ENCODE peak calls at places on chromosomes 13 and 19, in four cellular contexts. N, E, I and M are unnamed samples.

GRCh38 chr19:42412223-42412622 is 15.0 kb downstream of the LIPE start:
- DNase-seq in E (no peak), I (no peak), N (peak; percentile 70), M (no peak)

GRCh38 chr19:53958168-53958571 is 4.6 kb upstream of the CACNG8 start:
- DNase-seq in N (peak; percentile 92), I (no peak), E (no peak), M (no peak)

GRCh38 chr19:41537789-41538188 is 38.2 kb upstream of the CEACAM21 start:
- DNase-seq in E (no peak), I (no peak), N (no peak), M (no peak)

GRCh38 chr13:74528751-74529513 is 394.7 kb upstream of the KLF12 start:
- DNase-seq in E (no peak), N (no peak), I (no peak), M (no peak)

GRCh38 chr13:47409778-47410177 is 512.9 kb upstream of the HTR2A start:
- DNase-seq in I (no peak), N (no peak), E (no peak), M (no peak)

GRCh38 chr19:3585301-3586123 is at the start of gene GIPC3:
- DNase-seq in I (no peak), N (peak; percentile 73), E (no peak), M (no peak)

GRCh38 chr19:13574933-13575332 is 68.7 kb upstream of the CACNA1A start:
- DNase-seq in I (no peak), E (no peak), N (peak; percentile 43), M (no peak)

GRCh38 chr19:13689050-13689449 is 75.3 kb upstream of the MRI1 start:
- DNase-seq in E (peak; percentile 19), N (peak; percentile 34), I (no peak), M (no peak)

GRCh38 chr13:85508683-85509329 is 290.4 kb downstream of the SLITRK6 start:
- DNase-seq in E (no peak), N (no peak), I (no peak), M (no peak)

GRCh38 chr13:101529419-101529818 is 76.9 kb downstream of the ITGBL1 start:
- DNase-seq in N (no peak), E (no peak), I (no peak), M (peak; percentile 68)

GRCh38 chr13:42996584-42996983 is 4.5 kb upstream of the EPSTI1 start:
- DNase-seq in N (no peak), E (no peak), I (no peak), M (no peak)

GRCh38 chr13:112452380-112453206 is 76.4 kb downstream of the SPACA7 start:
- DNase-seq in I (peak; percentile 15), N (no peak), E (no peak), M (no peak)

GRCh38 chr13:112744306-112745021 is 54.6 kb downstream of the ATP11A start:
- DNase-seq in E (no peak), N (no peak), I (peak; percentile 75), M (no peak)

GRCh38 chr19:892243-892996 is 567 bp downstream of the MED16 start:
- DNase-seq in N (peak; percentile 82), E (no peak), I (no peak), M (no peak)

GRCh38 chr13:48009298-48009697 is 8.2 kb upstream of the SUCLA2 start:
- DNase-seq in E (no peak), I (no peak), N (no peak), M (no peak)

DNA sequence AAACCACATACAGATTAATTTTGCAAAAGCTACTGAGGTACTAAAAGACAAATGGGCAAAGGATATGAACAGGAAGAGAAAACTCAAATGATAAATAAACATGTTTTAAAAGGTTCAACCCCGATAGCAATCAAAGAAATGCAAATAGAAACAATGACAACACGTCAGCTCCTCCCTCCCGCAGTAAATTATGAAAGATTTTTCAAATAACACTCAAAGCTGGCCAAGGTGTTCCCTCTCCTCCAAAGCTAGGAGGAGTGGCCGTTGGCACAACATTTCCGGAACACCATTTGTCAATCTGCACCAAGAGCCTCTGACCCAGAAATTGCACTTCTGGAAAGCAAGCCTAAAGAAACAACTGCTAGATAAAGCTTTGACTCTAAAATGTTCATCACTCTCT is 28.3 kb downstream of the INSR start:
- DNase-seq in I (peak; percentile 71), N (no peak), E (no peak), M (no peak)
- TF ChIP-seq POLR2AphosphoS5 in I (peak; percentile 27), N (no peak), E (no peak), M (no peak)

GRCh38 chr19:35002037-35002535 is 2.0 kb downstream of the GRAMD1A start:
- DNase-seq in I (no peak), N (peak; percentile 19), E (no peak), M (no peak)

GRCh38 chr19:35000338-35000646 is 169 bp downstream of the GRAMD1A start:
- DNase-seq in E (no peak), I (no peak), N (no peak), M (no peak)

GRCh38 chr19:34998777-34999497 is 1.2 kb upstream of the GRAMD1A start:
- DNase-seq in N (peak; percentile 64), I (no peak), E (no peak), M (no peak)

GRCh38 chr19:34999498-35000337 is at the start of gene GRAMD1A:
- DNase-seq in E (no peak), I (peak; percentile 92), N (peak; percentile 98), M (peak; percentile 87)

GRCh38 chr19:35000647-35001501 is 751 bp downstream of the GRAMD1A start:
- DNase-seq in E (no peak), N (peak; percentile 53), I (no peak), M (no peak)
- H3K4me1 ChIP-seq in E (peaks cover 43% of the 10 kb centered on the region), N (peaks cover 16% of the 10 kb centered on the region), I (peaks cover 87% of the 10 kb centered on the region), M (peaks cover 47% of the 10 kb centered on the region)

GRCh38 chr19:47188507-47189033 is 42.4 kb downstream of the BBC3 start:
- DNase-seq in E (no peak), N (no peak), I (no peak), M (no peak)

GRCh38 chr19:47187797-47188196 is 43.2 kb downstream of the BBC3 start:
- DNase-seq in I (no peak), N (no peak), E (no peak), M (no peak)

GRCh38 chr19:47186337-47187022 is 44.5 kb downstream of the BBC3 start:
- DNase-seq in I (no peak), E (peak; percentile 89), N (peak; percentile 41), M (no peak)

GRCh38 chr19:47187023-47187655 is 43.9 kb downstream of the BBC3 start:
- DNase-seq in I (no peak), E (no peak), N (peak; percentile 46), M (no peak)

DNA sequence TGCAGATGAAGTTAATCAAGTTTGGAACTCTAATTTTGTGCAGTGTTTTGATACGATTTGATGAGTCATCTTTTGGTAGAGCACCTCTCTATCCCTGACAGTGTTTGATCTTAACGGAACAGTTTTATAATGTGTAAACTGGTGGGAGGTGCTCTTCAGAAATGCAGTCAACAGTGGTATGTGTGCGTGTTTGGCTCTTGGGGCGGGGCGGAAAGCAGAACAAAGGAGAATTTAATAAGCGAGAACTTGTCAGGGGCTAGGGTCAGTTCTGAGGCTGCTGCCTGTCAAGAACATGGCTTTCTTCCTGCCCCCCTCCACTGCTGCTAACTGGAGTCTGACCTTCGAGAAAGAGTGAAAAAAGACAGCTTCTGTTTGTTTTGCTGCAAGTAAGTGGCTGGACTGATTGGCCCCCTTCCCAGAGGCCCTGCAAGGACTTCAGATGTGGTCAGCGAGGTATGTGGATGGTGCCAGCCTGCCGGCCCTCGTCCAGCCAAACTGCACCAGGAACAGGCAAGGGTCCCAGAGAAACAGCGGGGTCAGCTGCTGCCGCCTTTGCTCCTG is 40.8 kb downstream of the BBC3 start:
- DNase-seq in N (peak; percentile 46), I (peak; percentile 87), E (no peak), M (no peak)
- TF ChIP-seq EP300 in N (peak; percentile 63), I (peak; percentile 22), E (no peak), M (no peak)

DNA sequence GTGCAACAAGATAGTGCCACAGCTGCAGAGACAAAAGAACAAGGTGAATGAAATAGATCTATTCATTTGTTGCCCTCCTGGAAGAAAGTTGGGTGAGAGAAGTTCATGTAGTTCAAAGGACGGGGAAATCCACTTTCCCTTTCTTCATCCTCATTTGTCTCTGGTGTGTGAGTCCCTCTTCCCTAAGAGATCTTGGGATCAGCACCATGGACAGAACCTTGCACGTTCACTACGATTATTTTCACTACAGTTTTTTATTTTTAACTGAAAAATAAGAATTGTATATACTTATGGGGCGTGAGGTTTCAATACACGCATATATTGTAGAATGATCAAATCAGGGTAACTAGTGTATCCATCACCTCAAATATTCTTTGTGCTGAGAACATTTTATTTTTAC is 29.2 kb downstream of the NLRP5 start:
- DNase-seq in E (no peak), I (no peak), N (no peak), M (no peak)
- TF ChIP-seq POLR2AphosphoS5 in E (no peak), I (no peak), N (no peak), M (no peak)

DNA sequence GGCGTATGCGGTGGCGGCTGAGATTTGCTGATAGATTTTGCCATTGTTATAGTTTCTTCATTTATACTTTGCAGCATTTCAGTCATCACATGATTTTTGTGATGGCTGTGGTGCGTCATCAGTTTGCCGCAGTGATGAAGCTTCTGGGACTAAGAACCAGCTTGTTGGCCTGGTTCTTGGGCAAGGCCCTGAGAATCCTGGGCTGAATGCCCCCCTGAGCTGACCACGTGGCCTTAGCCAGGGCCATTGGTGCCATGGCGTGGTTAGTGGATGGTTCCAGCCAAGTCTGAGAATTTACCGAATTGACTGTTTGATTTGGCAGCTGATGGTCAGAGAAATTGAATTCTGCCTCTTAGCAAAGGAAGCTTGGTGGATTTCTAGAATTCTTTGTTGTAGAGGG is 17.8 kb downstream of the GATAD2A start:
- DNase-seq in N (no peak), E (no peak), I (no peak), M (no peak)
- H3K4me1 ChIP-seq in N (peaks cover 6% of the 10 kb centered on the region), E (peaks cover 20% of the 10 kb centered on the region), I (peaks cover 64% of the 10 kb centered on the region), M (peaks cover 52% of the 10 kb centered on the region)

DNA sequence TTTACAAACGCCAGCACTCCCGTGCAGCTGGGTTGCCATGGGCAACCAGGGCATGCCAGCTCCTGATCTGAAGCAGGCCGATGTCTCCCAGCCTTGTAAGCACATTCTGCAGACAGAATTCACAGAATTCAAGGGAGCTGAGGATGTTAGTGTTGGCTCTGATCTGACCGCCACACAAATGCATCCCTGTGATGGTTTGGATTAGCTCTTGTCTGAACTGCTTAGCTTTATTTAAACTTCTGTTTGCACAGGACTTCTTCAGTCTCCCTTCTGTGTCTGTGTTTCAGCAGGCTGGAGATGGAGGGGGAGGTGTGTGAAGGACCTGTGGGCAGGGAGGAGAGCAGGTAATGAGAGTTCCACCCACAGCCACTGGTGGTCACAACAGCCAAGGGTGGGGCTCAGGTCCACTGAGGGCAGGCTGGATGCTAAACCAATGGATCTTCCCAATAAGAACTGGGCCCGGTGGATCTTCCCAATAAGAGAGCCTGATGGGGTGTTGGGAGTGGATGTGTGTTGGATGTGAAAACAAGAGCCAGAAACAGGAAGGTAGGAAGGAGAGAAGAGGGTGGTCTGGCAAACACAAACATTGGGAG is 66.2 kb downstream of the TEX26 start:
- DNase-seq in E (no peak), N (peak; percentile 77), I (no peak), M (no peak)
- TF ChIP-seq EP300 in E (no peak), N (no peak), I (no peak), M (no peak)